ENCODE peak calls at places on chromosomes 2 and 18, in six cellular contexts. Q, C, E, V, L and I are unnamed samples.

GRCh38 chr2:146720170-146720569 is 1124.7 kb upstream of the ACVR2A start:
- DNase-seq in Q (no peak), C (no peak), E (no peak), V (no peak), L (no peak), I (no peak)

GRCh38 chr2:170157025-170157684 is 20.8 kb upstream of the MYO3B start:
- DNase-seq in Q (peak; percentile 77), C (peak; percentile 42), E (no peak), V (no peak), L (no peak), I (no peak)

GRCh38 chr2:30807249-30807648 is at the start of gene CAPN13:
- DNase-seq in Q (no peak), C (no peak), E (no peak), V (no peak), L (no peak), I (no peak)

GRCh38 chr2:150062416-150062815 is 425.1 kb downstream of the RND3 start:
- DNase-seq in Q (no peak), C (peak; percentile 19), E (no peak), V (no peak), L (no peak), I (no peak)

GRCh38 chr2:9114457-9114856 is 92.2 kb upstream of the ASAP2 start:
- DNase-seq in Q (no peak), C (no peak), E (no peak), V (no peak), L (no peak), I (no peak)

GRCh38 chr18:71115261-71115660 is 826.4 kb downstream of the SOCS6 start:
- DNase-seq in Q (no peak), C (no peak), E (no peak), V (no peak), L (no peak), I (no peak)

GRCh38 chr2:172106128-172106961 is 3.6 kb upstream of the DLX2 start:
- DNase-seq in Q (no peak), C (no peak), E (no peak), V (no peak), L (no peak), I (no peak)

GRCh38 chr2:166092889-166093288 is 34.9 kb downstream of the SCN1A start:
- DNase-seq in Q (peak; percentile 40), C (peak; percentile 59), E (no peak), V (no peak), L (no peak), I (no peak)

GRCh38 chr18:11324956-11325873 is 175.8 kb upstream of the PIEZO2 start:
- DNase-seq in Q (peak; percentile 93), C (peak; percentile 82), E (no peak), V (peak; percentile 79), L (no peak), I (peak; percentile 22)

GRCh38 chr2:101106453-101107181 is 44.6 kb downstream of the TBC1D8 start:
- DNase-seq in Q (no peak), C (peak; percentile 72), E (no peak), V (no peak), L (no peak), I (no peak)

GRCh38 chr2:238396663-238397062 is 30.1 kb upstream of the ASB1 start:
- DNase-seq in Q (no peak), C (no peak), E (no peak), V (no peak), L (no peak), I (no peak)

GRCh38 chr2:236769981-236770671 is 200.5 kb downstream of the ACKR3 start:
- DNase-seq in Q (peak; percentile 100), C (peak; percentile 82), E (no peak), V (peak; percentile 80), L (no peak), I (no peak)

GRCh38 chr2:198055726-198056125 is 251.3 kb downstream of the PLCL1 start:
- DNase-seq in Q (no peak), C (no peak), E (no peak), V (no peak), L (no peak), I (no peak)

GRCh38 chr18:13235326-13235937 is 16.9 kb downstream of the LDLRAD4 start:
- DNase-seq in Q (no peak), C (no peak), E (no peak), V (no peak), L (no peak), I (no peak)

GRCh38 chr2:98972582-98973167 is 36.6 kb upstream of the CRACDL start:
- DNase-seq in Q (no peak), C (no peak), E (no peak), V (no peak), L (no peak), I (no peak)

GRCh38 chr2:216316743-216317142 is 55.5 kb downstream of the MARCHF4 start:
- DNase-seq in Q (peak; percentile 73), C (no peak), E (no peak), V (no peak), L (no peak), I (no peak)

GRCh38 chr2:232875256-232876070 is 5.4 kb downstream of the SNORC start:
- DNase-seq in Q (no peak), C (no peak), E (no peak), V (no peak), L (no peak), I (no peak)

GRCh38 chr2:232877940-232878511 is 8.0 kb downstream of the SNORC start:
- DNase-seq in Q (no peak), C (no peak), E (no peak), V (no peak), L (no peak), I (no peak)

GRCh38 chr2:232876071-232876977 is 6.3 kb downstream of the SNORC start:
- DNase-seq in Q (no peak), C (no peak), E (peak; percentile 41), V (no peak), L (peak; percentile 52), I (no peak)

GRCh38 chr2:232878855-232879617 is 9.0 kb downstream of the SNORC start:
- DNase-seq in Q (no peak), C (no peak), E (no peak), V (no peak), L (no peak), I (no peak)

GRCh38 chr2:232876978-232877441 is 6.9 kb downstream of the SNORC start:
- DNase-seq in Q (no peak), C (no peak), E (no peak), V (no peak), L (no peak), I (no peak)
- H3K4me3 ChIP-seq in Q (no peak overlapping the region), C (no peak overlapping the region), E (peak overlapping the region; percentile 63), V (no peak overlapping the region), L (peak overlapping the region; percentile 68), I (peak overlapping the region; percentile 47)

DNA sequence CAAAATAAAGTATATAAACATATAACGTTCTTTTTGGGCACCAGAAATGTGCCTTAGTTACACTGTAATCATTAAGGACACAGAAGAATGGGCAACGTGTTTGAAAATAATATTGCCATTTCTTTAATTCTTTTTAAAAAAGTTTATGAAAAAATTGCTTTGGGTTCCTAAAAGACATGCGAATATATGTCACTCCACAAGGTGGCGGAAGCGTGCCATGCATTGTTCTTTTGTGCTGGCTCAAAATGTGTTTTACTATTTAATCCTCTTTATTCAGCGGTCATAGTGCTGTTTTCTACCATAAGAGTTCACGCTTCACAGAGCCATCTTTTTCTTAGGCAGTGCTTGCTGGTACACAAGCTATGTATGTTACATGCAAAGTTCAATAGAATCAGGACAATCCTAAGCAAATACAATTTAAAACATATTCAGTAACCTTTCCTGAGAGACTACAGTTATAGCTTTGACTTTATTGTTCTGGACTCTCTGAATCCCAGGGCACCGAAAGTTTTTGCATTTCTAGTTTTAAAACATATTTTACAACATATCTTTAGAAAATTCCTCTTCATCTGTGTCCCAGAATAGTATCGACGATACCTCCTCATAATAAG is 147.8 kb upstream of the ERBB4 start:
- DNase-seq in Q (peak; percentile 34), C (peak; percentile 78), E (peak; percentile 73), V (peak; percentile 21), L (peak; percentile 5), I (peak; percentile 30)
- TF ChIP-seq CTCF in Q (peak; percentile 95), C (peak; percentile 85), E (peak; percentile 98), V (peak; percentile 77), L (peak; percentile 61), I (peak; percentile 69)

GRCh38 chr2:119765404-119766002 is 5.8 kb downstream of the PTPN4 start:
- DNase-seq in Q (no peak), C (no peak), E (no peak), V (no peak), L (no peak), I (no peak)

GRCh38 chr2:119766944-119767343 is 7.2 kb downstream of the PTPN4 start:
- DNase-seq in Q (no peak), C (no peak), E (no peak), V (no peak), L (no peak), I (no peak)

GRCh38 chr2:119768731-119769130 is 9.0 kb downstream of the PTPN4 start:
- DNase-seq in Q (no peak), C (no peak), E (no peak), V (no peak), L (no peak), I (no peak)

GRCh38 chr2:119760876-119761275 is 1.2 kb downstream of the PTPN4 start:
- DNase-seq in Q (no peak), C (peak; percentile 66), E (peak; percentile 42), V (no peak), L (no peak), I (no peak)

GRCh38 chr2:119764832-119765231 is 5.1 kb downstream of the PTPN4 start:
- DNase-seq in Q (no peak), C (no peak), E (no peak), V (no peak), L (no peak), I (no peak)
- H3K4me3 ChIP-seq in Q (no peak overlapping the region), C (no peak overlapping the region), E (no peak overlapping the region), V (no peak overlapping the region), L (no peak overlapping the region), I (no peak overlapping the region)

GRCh38 chr2:130826821-130827501 is 9.8 kb upstream of the ARHGEF4 start:
- DNase-seq in Q (no peak), C (no peak), E (no peak), V (no peak), L (no peak), I (no peak)

GRCh38 chr2:130828461-130828860 is 8.3 kb upstream of the ARHGEF4 start:
- DNase-seq in Q (no peak), C (no peak), E (no peak), V (no peak), L (no peak), I (no peak)

GRCh38 chr2:130827502-130828251 is 9.0 kb upstream of the ARHGEF4 start:
- DNase-seq in Q (peak; percentile 94), C (peak; percentile 21), E (no peak), V (peak; percentile 14), L (no peak), I (no peak)

GRCh38 chr2:130830538-130830937 is 6.2 kb upstream of the ARHGEF4 start:
- DNase-seq in Q (no peak), C (no peak), E (no peak), V (no peak), L (no peak), I (no peak)

GRCh38 chr2:130829020-130829419 is 7.7 kb upstream of the ARHGEF4 start:
- DNase-seq in Q (peak; percentile 78), C (peak; percentile 15), E (no peak), V (no peak), L (no peak), I (no peak)
- TF ChIP-seq CTCF in Q (no peak), C (no peak), E (no peak), V (no peak), L (no peak), I (no peak)